ENCODE peak calls at places on chromosomes 3 and 15, in five cellular contexts. I is HFF-Myc, Z is hepatocyte, O is GM23248, A is colonic mucosa. G is an unnamed sample.
A peak's percentile ranks its signal among the peaks of the same experiment; 100 is the strongest.

GRCh38 chr3:62178032-62178431 is 195.3 kb downstream of the FEZF2 start:
- DNase-seq in I (no peak), O (no peak), A (no peak), Z (no peak), G (no peak)

GRCh38 chr3:157360044-157360443 is 76.6 kb upstream of the PTX3 start:
- DNase-seq in A (no peak), Z (no peak), I (peak; percentile 56), O (peak; percentile 91), G (no peak)

GRCh38 chr3:194303749-194304148 is 47.4 kb downstream of the CPN2 start:
- DNase-seq in A (no peak), O (no peak), Z (no peak), I (no peak), G (no peak)

GRCh38 chr15:90126457-90127435 is 24.5 kb upstream of the IDH2 start:
- DNase-seq in I (no peak), A (peak; percentile 59), Z (peak; percentile 46), O (peak; percentile 5), G (no peak)

GRCh38 chr3:160400631-160401150 is 1.2 kb downstream of the SMC4 start:
- DNase-seq in I (no peak), Z (peak; percentile 55), A (peak; percentile 27), O (peak; percentile 56), G (no peak)

GRCh38 chr15:57253082-57253481 is 123.2 kb upstream of the CGNL1 start:
- DNase-seq in A (no peak), Z (no peak), I (no peak), O (no peak), G (no peak)

GRCh38 chr3:52842424-52842823 is 7.6 kb upstream of the MUSTN1 start:
- DNase-seq in O (no peak), I (no peak), A (no peak), Z (no peak), G (no peak)

GRCh38 chr3:38648024-38648658 is 1.3 kb downstream of the SCN5A start:
- DNase-seq in Z (no peak), I (no peak), A (no peak), O (no peak), G (no peak)

GRCh38 chr3:9870978-9871377 is 9.1 kb downstream of the CIDEC start:
- DNase-seq in Z (no peak), I (peak; percentile 51), O (peak; percentile 85), A (no peak), G (no peak)

GRCh38 chr3:41117398-41117870 is 81.9 kb upstream of the CTNNB1 start:
- DNase-seq in O (peak; percentile 13), Z (peak; percentile 46), I (peak; percentile 91), A (peak; percentile 93), G (peak; percentile 94)

GRCh38 chr3:116087431-116087830 is 357.9 kb downstream of the LSAMP start:
- DNase-seq in A (no peak), I (no peak), Z (no peak), O (no peak), G (no peak)

DNA sequence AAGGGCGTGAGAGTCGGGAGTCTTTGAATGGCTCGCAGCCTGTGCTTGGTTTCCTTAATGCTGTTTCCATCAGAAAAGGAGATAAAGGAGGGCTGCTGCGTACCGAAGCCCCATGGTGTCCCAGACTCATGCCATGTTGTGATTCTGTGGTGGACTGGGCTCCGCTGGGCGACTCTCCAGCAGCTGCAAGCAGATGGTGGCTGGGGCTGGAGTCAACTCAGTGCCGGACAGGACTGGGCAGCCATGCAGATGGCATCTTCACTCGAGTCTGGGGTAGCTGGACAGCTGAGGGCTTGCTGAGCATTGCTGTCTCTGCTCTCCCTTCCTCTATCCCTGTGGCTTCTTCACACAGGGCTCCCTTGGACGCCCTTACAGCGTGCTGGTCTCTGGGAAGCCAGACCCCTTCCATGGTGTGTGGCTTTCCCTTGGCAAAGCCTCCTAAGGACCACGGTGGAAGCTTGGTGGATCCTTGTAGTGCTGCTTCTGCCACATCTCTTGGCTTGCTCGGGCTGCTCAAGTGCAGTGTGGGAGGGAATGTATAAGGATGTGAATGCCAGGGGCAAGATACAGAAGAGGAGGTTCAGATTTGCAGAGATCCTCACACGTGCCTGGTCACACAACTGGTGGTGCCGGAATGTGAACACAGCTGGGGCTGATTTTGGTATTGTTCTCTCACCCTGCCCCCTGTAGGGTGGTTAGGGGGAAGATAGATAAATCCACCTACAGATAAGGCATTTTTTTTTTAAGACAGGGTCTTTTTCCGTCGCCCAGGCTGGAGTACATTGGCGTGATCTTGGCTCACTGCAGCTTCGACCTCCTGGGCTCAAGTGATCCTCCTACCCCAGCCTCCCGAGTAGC is 9.0 kb downstream of the NIPA1 start:
- DNase-seq in I (no peak), O (no peak), A (no peak), Z (no peak), G (no peak)
- H3K4me3 ChIP-seq in I (no peak overlapping the region), O (no peak overlapping the region), A (no peak overlapping the region), Z (no peak overlapping the region), G (no peak overlapping the region)

GRCh38 chr15:71697236-71697635 is 113.1 kb upstream of the NR2E3 start:
- DNase-seq in I (no peak), A (no peak), O (no peak), Z (no peak), G (no peak)

GRCh38 chr15:71688509-71689094 is 121.8 kb upstream of the NR2E3 start:
- DNase-seq in I (no peak), A (no peak), Z (no peak), O (no peak), G (no peak)

GRCh38 chr15:71691322-71691699 is 119.0 kb upstream of the NR2E3 start:
- DNase-seq in I (no peak), O (no peak), Z (no peak), A (no peak), G (no peak)

GRCh38 chr15:71687902-71688508 is 122.3 kb upstream of the NR2E3 start:
- DNase-seq in I (peak; percentile 52), A (no peak), Z (no peak), O (peak; percentile 56), G (no peak)

DNA sequence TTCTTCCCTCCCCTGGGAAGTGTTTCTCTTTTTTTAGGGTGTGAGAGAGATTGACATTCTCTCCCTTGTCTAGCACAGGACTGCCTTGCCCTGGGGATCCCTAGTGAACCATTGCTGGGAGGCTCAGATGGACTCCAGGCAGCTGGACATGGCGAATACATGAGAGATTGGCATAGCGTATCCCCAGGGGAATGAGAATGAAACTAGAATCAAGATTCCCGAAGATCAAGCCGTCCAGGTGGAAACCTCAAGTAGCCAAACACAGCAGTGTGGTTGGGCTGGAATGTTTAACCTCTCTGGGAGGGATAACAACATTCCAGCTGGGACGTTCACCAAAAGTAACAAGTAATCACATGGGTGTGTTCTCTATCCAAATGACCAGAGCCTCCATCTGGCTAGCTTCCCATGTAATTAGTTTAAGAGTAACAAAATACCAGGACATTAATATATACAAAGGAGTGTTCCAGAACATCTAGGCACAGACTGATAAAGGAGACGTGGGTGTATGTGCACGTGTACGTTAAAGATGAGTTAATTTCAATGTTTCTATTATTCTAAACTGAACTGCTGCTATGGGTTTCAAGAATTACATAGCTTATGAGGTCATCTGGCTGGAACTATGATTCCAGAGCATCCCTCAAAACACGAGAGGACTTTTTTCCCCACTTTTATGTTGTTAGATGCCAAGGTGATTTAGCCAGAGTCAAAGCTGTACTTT is 118.5 kb upstream of the NR2E3 start:
- DNase-seq in A (no peak), O (peak; percentile 84), Z (no peak), I (peak; percentile 69), G (no peak)
- H3K4me3 ChIP-seq in A (no peak overlapping the region), O (peak overlapping the region; percentile 49), Z (no peak overlapping the region), I (no peak overlapping the region), G (no peak overlapping the region)

GRCh38 chr15:40578892-40579291 is 9.8 kb downstream of the RPUSD2 start:
- DNase-seq in I (no peak), Z (no peak), A (no peak), O (no peak), G (no peak)

GRCh38 chr15:40584191-40584590 is 9.9 kb upstream of the KNL1 start:
- DNase-seq in Z (no peak), O (no peak), A (no peak), I (no peak), G (no peak)

GRCh38 chr15:40582726-40583246 is 11.3 kb upstream of the KNL1 start:
- DNase-seq in Z (no peak), A (no peak), O (peak; percentile 4), I (no peak), G (no peak)
- H3K4me3 ChIP-seq in Z (no peak overlapping the region), A (peak overlapping the region; percentile 20), O (no peak overlapping the region), I (no peak overlapping the region), G (no peak overlapping the region)

DNA sequence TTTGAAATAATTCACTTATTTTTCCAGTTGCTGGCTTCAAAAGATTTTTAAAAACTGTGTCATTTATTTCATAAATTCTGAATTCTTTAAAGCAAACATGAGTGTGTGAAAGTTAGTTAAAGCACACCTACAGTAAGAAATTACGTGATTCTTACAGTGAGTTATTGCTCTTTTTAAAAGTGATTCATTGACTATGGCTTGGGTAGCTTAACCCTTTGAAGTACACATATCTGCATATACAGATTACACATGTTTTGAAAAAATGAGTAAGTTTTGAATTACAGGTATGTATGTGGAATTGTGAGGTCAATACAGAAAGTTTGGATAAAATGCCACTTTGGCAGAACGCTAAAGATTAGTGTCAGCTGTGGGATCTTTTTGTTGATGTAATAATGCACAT is 64.5 kb upstream of the MBNL1 start:
- DNase-seq in O (no peak), Z (no peak), I (no peak), A (no peak), G (no peak)
- H3K4me3 ChIP-seq in O (peak overlapping the region; percentile 38), Z (no peak overlapping the region), I (no peak overlapping the region), A (no peak overlapping the region), G (no peak overlapping the region)

GRCh38 chr3:72651498-72651897 is 196.7 kb downstream of the SHQ1 start:
- DNase-seq in I (no peak), O (no peak), Z (no peak), A (no peak), G (no peak)
- H3K4me3 ChIP-seq in I (no peak overlapping the region), O (no peak overlapping the region), Z (no peak overlapping the region), A (no peak overlapping the region), G (no peak overlapping the region)

GRCh38 chr15:66388576-66388975 is 1.9 kb downstream of the MAP2K1 start:
- DNase-seq in A (no peak), Z (no peak), O (no peak), I (no peak), G (no peak)
- H3K4me3 ChIP-seq in A (no peak overlapping the region), Z (no peak overlapping the region), O (peak overlapping the region; percentile 88), I (peak overlapping the region; percentile 71), G (no peak overlapping the region)

DNA sequence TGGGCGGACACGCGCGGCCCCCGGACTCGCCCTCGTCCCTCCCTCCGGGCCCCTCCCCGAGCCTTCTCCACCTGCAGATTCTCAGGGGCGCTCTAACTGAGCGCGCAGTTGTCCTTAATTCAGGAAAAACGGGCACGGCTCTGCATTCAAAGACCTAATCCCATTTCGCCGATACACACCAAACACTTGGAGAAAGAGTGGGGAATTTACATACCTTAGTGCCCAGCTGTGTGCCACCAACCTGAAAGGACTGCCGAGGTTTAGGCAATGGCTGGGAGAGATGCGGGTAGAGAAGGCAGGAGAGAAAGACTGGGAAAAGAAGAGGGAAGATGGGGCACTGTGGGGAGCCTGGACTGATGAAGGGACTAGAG is 21.8 kb downstream of the IGDCC3 start:
- DNase-seq in Z (no peak), A (no peak), I (no peak), O (no peak), G (no peak)
- H3K4me3 ChIP-seq in Z (peak overlapping the region; percentile 50), A (peak overlapping the region; percentile 34), I (peak overlapping the region; percentile 37), O (peak overlapping the region; percentile 60), G (no peak overlapping the region)

GRCh38 chr3:184062637-184063036 is 9.8 kb downstream of the HTR3C start:
- DNase-seq in Z (no peak), A (no peak), O (no peak), I (no peak), G (no peak)
- H3K4me3 ChIP-seq in Z (no peak overlapping the region), A (no peak overlapping the region), O (no peak overlapping the region), I (no peak overlapping the region), G (no peak overlapping the region)

G was measured in Jurkat, Clone E6-1.